ENCODE peak calls at places on chromosome 6, in four cellular contexts. I is ovary, O is right lobe of liver, J is GM06990. E is an unnamed sample.

GRCh38 chr6:170067257-170067656 is 223.6 kb downstream of the DLL1 start:
- DNase-seq in J (no peak), I (no peak), O (no peak), E (no peak)

GRCh38 chr6:40668203-40668602 is 81.0 kb upstream of the LRFN2 start:
- DNase-seq in I (no peak), O (no peak), J (no peak), E (no peak)

GRCh38 chr6:47146426-47147174 is 104.5 kb upstream of the ADGRF1 start:
- DNase-seq in J (no peak), O (no peak), I (no peak), E (no peak)

GRCh38 chr6:100203391-100203790 is 209.4 kb upstream of the MCHR2 start:
- DNase-seq in J (no peak), I (no peak), O (no peak), E (no peak)

GRCh38 chr6:6941201-6941600 is 166.6 kb upstream of the RREB1 start:
- DNase-seq in J (no peak), I (no peak), O (no peak), E (no peak)

GRCh38 chr6:142416179-142416578 is 114.4 kb downstream of the ADGRG6 start:
- DNase-seq in O (no peak), I (no peak), J (no peak), E (no peak)

GRCh38 chr6:84415068-84415467 is 187.6 kb upstream of the CEP162 start:
- DNase-seq in J (no peak), I (no peak), O (no peak), E (no peak)

GRCh38 chr6:169162968-169163903 is 90.4 kb downstream of the THBS2 start:
- DNase-seq in J (no peak), I (no peak), O (no peak), E (no peak)

GRCh38 chr6:10800810-10801209 is 37.5 kb downstream of the MAK start:
- DNase-seq in J (no peak), O (no peak), I (no peak), E (no peak)

GRCh38 chr6:43455034-43455747 is at the start of gene DLK2:
- DNase-seq in I (no peak), O (no peak), J (peak; percentile 36), E (peak; percentile 26)

DNA sequence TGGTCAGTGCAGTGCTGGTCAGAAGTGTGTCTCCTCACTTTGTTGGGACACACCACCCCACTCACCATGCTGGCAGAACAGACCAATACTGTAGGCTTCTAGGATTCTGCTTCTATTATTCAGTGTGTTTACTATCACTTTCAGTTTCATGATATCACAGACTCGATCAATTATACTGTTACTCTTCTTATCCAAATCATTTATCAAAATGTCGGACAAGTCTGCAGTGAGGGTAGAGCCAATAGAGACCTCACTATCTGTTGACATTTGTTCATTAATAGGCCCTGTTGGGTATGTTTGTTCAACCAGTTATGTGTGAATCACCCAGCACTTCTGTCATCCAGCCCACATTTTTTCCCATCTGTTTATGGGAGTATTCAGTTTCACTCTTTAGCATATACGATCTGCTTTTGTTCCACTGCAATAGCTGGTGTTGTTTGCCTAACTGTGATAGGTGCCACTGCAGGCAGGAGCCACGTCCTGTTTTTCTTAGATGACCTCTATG is 140.1 kb downstream of the NRN1 start:
- DNase-seq in I (no peak), J (no peak), O (no peak), E (no peak)
- H3K4me3 ChIP-seq in I (no peak overlapping the region), J (no peak overlapping the region), O (peak overlapping the region; percentile 1), E (peak overlapping the region; percentile 30)

DNA sequence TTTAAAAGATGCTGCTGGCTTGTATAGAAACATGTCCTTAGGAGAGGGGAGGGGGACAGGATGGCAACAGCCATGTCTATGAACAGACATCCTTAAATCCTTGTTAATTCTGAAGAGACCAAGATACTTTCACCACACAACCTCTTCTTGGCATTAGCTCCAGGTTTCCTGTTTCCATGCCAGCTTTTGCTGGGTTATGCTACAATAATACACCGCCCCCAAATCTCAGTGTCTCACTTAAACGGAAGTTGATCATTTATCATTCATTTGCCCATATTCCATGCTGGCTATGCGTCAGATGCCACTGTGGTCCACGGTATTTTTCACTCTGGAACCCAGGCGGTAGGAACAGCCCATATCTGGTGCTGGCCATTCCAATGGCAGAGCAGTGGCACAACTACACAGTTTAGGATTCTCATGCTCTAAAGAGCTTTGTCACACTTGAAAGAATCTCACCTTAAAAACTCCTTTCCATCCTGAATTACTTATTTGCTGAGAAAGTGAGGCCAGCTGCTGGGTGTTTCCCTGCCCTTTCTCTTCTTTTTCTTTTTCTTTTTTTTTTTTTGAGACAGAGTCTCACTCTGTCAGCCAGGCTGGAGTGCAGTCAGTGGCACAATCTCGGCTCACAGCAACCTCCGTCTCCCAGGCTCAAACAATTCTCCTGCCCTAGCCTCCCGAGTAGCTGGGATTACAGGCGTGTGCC is 3.7 kb upstream of the RNASET2 start:
- DNase-seq in I (no peak), O (no peak), J (no peak), E (no peak)
- H3K4me3 ChIP-seq in I (no peak overlapping the region), O (no peak overlapping the region), J (no peak overlapping the region), E (no peak overlapping the region)

DNA sequence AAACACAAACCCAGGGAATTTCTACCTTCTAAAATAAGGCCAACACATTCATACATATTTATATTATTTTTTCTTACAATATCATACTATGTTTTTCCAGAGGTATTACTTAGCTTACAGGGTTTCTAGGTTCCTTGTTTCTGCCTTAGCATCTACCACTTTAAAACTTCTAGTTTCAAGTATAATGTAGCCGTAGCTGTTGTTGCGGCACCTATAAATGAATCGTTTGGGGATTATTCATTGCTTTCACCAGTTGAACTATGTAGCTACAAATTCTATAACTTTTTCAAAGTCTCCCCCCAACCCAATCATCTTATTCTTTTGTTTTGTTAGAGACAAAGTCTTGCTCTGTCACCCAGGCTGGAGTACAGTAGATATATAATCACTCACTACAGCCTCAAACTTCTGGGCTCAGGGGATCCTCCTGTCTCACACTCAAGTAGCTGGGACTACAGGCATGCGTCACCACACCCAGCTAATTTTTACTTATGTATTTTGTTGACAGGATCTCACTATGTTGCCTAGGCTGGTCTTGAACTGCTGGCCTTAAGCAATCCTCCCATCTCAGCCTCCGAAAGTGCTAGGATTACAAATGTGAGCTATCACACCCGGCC is 43.9 kb downstream of the TNFAIP3 start:
- DNase-seq in O (no peak), I (no peak), J (no peak), E (no peak)
- H3K4me3 ChIP-seq in O (no peak overlapping the region), I (no peak overlapping the region), J (no peak overlapping the region), E (no peak overlapping the region)

GRCh38 chr6:166333172-166333995 is 9.0 kb downstream of the SFT2D1 start:
- DNase-seq in I (no peak), O (no peak), J (peak; percentile 36), E (no peak)

GRCh38 chr6:166334878-166335277 is 7.5 kb downstream of the SFT2D1 start:
- DNase-seq in O (no peak), J (no peak), I (no peak), E (no peak)

GRCh38 chr6:166336847-166337246 is 5.5 kb downstream of the SFT2D1 start:
- DNase-seq in J (no peak), I (no peak), O (no peak), E (no peak)

GRCh38 chr6:166338854-166339253 is 3.5 kb downstream of the SFT2D1 start:
- DNase-seq in I (no peak), J (no peak), O (no peak), E (no peak)

GRCh38 chr6:166335378-166336366 is 6.7 kb downstream of the SFT2D1 start:
- DNase-seq in O (no peak), I (no peak), J (no peak), E (no peak)
- H3K4me3 ChIP-seq in O (no peak overlapping the region), I (no peak overlapping the region), J (no peak overlapping the region), E (no peak overlapping the region)

GRCh38 chr6:1312444-1313363 is 806 bp downstream of the FOXQ1 start:
- DNase-seq in O (no peak), I (no peak), J (no peak), E (no peak)
- H3K4me3 ChIP-seq in O (peak overlapping the region; percentile 47), I (no peak overlapping the region), J (no peak overlapping the region), E (peak overlapping the region; percentile 33)

GRCh38 chr6:138848461-138848860 is 52.6 kb downstream of the ECT2L start:
- DNase-seq in I (no peak), J (no peak), O (no peak), E (no peak)

GRCh38 chr6:138847884-138848283 is 52.0 kb downstream of the ECT2L start:
- DNase-seq in I (no peak), J (no peak), O (no peak), E (no peak)

DNA sequence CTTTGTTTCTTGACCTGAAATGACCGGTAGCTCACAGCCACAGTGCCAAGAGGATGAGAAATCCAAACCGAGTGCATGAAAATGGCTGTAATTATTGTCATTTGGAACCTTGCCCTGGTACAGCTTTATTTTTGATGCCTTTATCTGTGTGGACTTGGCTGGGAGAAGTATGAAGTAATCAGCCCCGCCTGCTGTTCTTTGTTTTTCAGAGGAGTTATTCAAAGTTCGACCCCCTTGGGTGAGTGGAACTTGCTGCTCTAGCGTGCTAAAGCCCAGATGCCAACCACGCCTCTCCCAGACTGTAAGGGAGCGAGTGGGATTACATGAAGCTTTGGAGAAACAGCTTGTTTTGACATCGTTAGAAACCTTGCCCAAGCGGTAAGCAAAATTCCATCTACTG is 48.3 kb downstream of the ECT2L start:
- DNase-seq in O (no peak), J (no peak), I (peak; percentile 21), E (no peak)
- H3K4me3 ChIP-seq in O (no peak overlapping the region), J (no peak overlapping the region), I (no peak overlapping the region), E (no peak overlapping the region)

GRCh38 chr6:52059821-52060220 is 27.6 kb downstream of the PKHD1 start:
- DNase-seq in O (no peak), J (no peak), I (no peak), E (no peak)

GRCh38 chr6:52061481-52061880 is 25.9 kb downstream of the PKHD1 start:
- DNase-seq in I (no peak), O (no peak), J (no peak), E (no peak)

GRCh38 chr6:52065621-52066020 is 21.8 kb downstream of the PKHD1 start:
- DNase-seq in J (no peak), O (no peak), I (no peak), E (no peak)

DNA sequence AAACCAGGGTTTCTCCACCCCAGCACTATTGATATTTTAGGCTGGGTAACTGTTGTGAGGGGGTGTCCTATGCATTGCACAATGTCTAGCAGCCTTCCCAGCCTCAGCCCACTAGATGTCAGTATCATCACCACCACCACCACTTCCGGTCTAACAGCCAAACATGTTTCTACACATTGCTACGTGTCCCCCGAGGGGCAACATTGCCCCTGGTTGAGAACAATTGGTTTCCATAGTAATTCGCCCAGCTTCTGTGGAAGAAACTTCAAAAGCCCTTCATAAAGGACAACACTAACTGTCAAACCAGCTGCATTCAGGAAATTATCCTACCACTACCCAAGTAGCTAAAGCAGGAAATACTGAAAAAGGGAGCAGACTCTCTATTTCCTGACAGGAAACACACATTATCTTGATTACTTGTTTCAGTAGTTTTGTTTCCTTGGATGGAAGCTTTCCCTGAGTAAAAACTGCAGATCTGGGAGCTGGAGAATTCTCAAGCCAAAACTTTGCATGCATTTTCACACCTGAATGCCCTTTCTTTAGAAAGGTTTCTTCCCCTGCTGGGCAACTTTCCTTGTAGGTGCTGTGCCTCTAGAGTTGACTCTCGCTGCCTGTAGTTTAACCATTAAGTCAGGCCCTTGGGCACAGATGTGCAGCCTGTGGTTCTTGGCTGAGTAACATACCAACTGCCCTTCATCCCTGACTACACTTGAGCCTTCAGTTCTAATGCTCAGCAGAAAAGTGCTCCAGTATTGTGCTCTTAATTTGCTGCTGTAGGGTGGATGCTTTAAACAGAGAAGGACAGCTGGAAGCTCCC is 23.6 kb downstream of the PKHD1 start:
- DNase-seq in J (peak; percentile 18), O (no peak), I (no peak), E (peak; percentile 52)
- H3K4me3 ChIP-seq in J (no peak overlapping the region), O (no peak overlapping the region), I (no peak overlapping the region), E (no peak overlapping the region)